ENCODE peak calls at places on chromosomes 4 and X, in five cellular contexts. L is suprapubic skin, G is HCT116, T is endodermal cell, A is HFF-Myc. P is an unnamed sample.

GRCh38 chr4:43690121-43690520 is 758.5 kb downstream of the KCTD8 start:
- DNase-seq in L (no peak), G (no peak), T (no peak), A (no peak), P (no peak)

GRCh38 chr4:79528241-79528706 is 120.2 kb upstream of the GK2 start:
- DNase-seq in L (no peak), G (no peak), T (no peak), A (no peak), P (no peak)

GRCh38 chr4:119671205-119671604 is 42.6 kb upstream of the PDE5A start:
- DNase-seq in L (no peak), G (no peak), T (no peak), A (no peak), P (no peak)

GRCh38 chrX:56564182-56564885 is 907 bp downstream of the UBQLN2 start:
- DNase-seq in L (no peak), G (no peak), T (no peak), A (no peak), P (no peak)

GRCh38 chr4:111064342-111064993 is 441.6 kb upstream of the PITX2 start:
- DNase-seq in L (no peak), G (peak), T (peak), A (peak), P (no peak)

GRCh38 chr4:32148120-32148666 is 1428.0 kb downstream of the PCDH7 start:
- DNase-seq in L (no peak), G (no peak), T (no peak), A (no peak), P (no peak)

GRCh38 chr4:71026086-71026485 is 32.6 kb downstream of the DCK start:
- DNase-seq in L (no peak), G (peak), T (no peak), A (peak), P (no peak)

GRCh38 chr4:20253272-20253798 is 1.6 kb downstream of the SLIT2 start:
- DNase-seq in L (no peak), G (no peak), T (peak), A (no peak), P (peak)

GRCh38 chr4:6573986-6574746 is 823 bp upstream of the MAN2B2 start:
- DNase-seq in L (no peak), G (no peak), T (no peak), A (no peak), P (no peak)
- TF ChIP-seq CTCF in L (no peak), G (no peak), T (no peak), A (no peak), P (no peak)

DNA sequence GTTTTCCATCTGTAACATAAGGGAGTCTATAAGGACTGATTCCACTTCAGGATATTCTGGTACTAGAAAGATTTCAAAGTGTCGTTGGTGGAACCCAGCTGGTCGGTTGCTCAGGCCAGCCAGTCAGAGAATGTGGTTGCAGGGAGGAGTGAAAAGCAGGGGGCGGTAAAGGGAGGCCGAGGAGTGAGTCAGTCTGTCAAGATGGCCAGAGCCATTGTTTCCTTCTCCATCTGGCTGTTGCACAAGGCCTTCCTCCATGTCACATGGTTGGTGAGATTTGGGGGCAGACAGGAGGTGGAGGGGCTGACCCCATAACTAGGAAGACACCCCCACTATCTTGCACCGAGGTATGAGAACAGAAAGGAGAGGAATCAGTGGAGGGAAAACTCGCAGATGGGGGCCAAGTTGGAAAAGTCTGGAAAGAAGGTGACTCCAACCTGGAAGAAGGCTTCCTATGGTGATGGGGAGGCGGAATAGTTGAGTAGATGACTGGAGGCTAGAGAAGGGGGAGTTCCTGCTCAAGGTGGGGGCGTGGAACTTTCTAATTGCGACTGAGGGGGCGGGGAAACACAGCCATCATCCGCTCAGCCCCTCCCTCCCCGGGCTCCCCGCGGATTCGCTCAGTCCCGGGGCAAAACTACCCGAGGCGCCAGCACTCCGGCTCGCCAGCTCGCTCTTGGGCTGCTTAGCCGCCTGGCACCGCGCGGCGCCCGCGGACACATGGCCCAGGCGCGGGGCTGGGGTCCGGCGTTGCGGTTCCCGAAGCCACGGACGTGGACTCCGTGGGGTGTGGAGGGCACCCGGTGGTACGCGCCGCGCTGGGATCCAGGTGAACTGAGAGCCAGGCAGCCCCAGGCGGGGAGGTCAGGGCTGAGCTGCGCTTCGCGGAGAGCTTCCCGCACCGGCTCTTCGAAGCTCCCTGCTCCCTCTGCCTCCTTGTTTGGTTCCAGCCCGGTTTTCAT is 38.5 kb downstream of the STARD8 start:
- DNase-seq in L (no peak), G (no peak), T (peak), A (no peak), P (no peak)
- TF ChIP-seq CTCF in L (no peak), G (no peak), T (peak), A (peak), P (no peak)

DNA sequence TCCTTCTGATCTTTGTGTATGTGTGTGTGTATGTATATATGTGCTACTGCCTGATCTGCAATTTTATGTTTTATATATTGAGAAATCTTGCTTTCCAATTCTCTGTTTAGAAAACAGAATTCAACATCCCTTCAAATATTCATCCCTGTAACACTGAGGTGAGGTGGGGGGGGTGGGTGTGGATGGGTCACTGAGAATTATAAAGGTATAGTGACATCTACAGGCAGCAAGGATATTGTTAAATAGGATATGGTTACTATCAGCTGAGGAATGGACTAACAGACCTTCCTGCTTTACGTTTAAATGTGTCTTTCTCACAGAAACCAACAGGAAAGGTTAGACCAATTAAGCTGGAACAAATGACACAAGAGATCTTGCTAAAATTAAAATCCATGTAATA is 19.0 kb upstream of the MAGEB2 start:
- DNase-seq in L (no peak), G (peak), T (peak), A (no peak), P (no peak)
- TF ChIP-seq CTCF in L (no peak), G (peak), T (peak), A (no peak), P (peak)

GRCh38 chr4:158578476-158578875 is 56.8 kb downstream of the RXFP1 start:
- DNase-seq in L (no peak), G (peak), T (no peak), A (no peak), P (no peak)
- TF ChIP-seq CTCF in L (no peak), G (peak), T (peak), A (peak), P (peak)

DNA sequence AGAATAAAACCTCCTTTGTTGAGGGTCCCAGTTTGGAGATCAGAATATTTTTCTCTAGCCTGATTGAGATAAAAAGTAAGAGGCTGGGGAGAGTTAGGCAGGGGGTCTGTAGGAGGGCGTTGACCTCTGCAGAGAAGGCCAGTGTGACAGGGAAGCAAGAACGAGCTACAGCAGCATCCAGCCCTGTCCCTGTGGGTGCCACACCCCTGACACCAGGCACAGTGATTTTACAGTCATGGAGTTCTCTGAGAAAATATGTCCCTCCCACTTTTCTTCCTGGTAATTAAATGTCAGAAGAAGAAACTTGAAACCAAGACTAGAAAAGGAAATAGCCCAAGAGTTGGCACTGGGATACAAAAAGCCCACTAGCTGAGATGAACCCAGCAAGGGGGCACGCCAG is 25.0 kb upstream of the HELT start:
- DNase-seq in L (peak), G (no peak), T (no peak), A (no peak), P (no peak)
- TF ChIP-seq CTCF in L (no peak), G (no peak), T (no peak), A (no peak), P (no peak)

GRCh38 chrX:138745215-138745614 is 33.7 kb upstream of the FGF13 start:
- DNase-seq in L (no peak), G (no peak), T (peak), A (peak), P (no peak)

DNA sequence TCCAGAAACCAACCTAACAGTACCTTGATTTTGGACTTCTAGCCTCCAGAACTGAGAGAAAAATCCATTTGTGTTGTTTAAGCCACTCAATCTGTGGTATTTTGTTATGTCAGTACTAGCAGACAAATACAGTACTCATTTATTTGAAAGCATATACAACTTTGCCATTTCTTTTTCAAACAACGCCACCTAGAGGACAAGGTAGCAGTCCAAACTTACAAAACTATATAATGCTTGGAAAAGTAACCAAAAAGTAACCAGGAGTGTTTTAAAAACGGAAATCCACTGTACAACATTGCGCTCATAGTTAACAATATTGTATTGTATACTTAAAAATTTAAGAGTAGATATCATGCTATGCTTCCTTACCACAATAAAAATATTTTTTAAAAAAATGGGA is 37.0 kb upstream of the FGF13 start:
- DNase-seq in L (no peak), G (no peak), T (no peak), A (no peak), P (no peak)
- TF ChIP-seq CTCF in L (no peak), G (no peak), T (peak), A (no peak), P (peak)

DNA sequence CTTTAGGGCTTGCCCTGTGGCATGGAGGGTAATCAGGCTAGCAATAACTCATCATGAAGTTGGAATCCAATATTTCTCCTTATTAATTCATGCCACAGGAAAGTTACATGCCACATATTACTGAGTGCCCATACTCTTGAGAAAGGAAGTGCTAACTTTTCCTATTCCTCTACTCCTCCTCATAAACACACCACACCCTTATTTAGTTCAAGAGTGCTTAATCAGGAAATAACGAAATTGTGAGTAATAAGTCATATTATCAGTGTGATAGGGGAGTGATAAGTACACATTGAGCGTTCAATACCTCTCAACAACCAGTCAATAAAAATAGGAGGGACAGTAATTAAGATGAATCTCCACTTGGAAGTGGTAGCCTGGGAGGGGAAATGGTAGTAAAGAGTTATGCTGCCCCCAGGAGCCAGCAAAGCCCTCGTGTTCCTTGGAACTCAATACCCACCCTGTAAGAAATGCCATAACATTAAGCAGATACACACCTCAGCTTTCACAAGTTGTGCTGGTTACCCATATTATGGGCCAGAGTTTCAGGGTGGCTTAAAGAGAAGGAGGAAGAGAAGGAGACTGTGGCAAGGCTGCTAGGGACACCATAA is 410.0 kb upstream of the NR3C2 start:
- DNase-seq in L (no peak), G (no peak), T (no peak), A (no peak), P (no peak)
- TF ChIP-seq CTCF in L (no peak), G (no peak), T (peak), A (no peak), P (no peak)